ENCODE peak calls at places on chromosomes 3 and 15, in five cellular contexts. C, N, Q, F and G are unnamed samples.

GRCh38 chr3:1294566-1294965 is 201.7 kb downstream of the CNTN6 start:
- DNase-seq in C (no peak), N (no peak), Q (no peak), F (no peak), G (no peak)

GRCh38 chr3:164479406-164479805 is 598.9 kb downstream of the SI start:
- DNase-seq in C (no peak), N (no peak), Q (no peak), F (no peak), G (no peak)

GRCh38 chr3:37400355-37400754 is 226.0 kb upstream of the LRRFIP2 start:
- DNase-seq in C (no peak), N (no peak), Q (no peak), F (no peak), G (no peak)

GRCh38 chr3:51968175-51968681 is 974 bp upstream of the PCBP4 start:
- DNase-seq in C (no peak), N (peak), Q (peak), F (no peak), G (peak)

GRCh38 chr15:67396109-67396508 is 124.8 kb upstream of the C15orf61 start:
- DNase-seq in C (no peak), N (no peak), Q (no peak), F (peak), G (no peak)

GRCh38 chr3:134311265-134311664 is 60.6 kb upstream of the RYK start:
- DNase-seq in C (peak), N (no peak), Q (no peak), F (no peak), G (peak)

GRCh38 chr3:7962244-7962643 is 539.4 kb upstream of the LMCD1 start:
- DNase-seq in C (no peak), N (no peak), Q (no peak), F (no peak), G (no peak)

GRCh38 chr3:42780892-42781700 is 8.0 kb upstream of the CCDC13 start:
- DNase-seq in C (peak), N (no peak), Q (peak), F (peak), G (peak)

GRCh38 chr3:39249453-39250115 is 30.3 kb downstream of the CX3CR1 start:
- DNase-seq in C (peak), N (no peak), Q (no peak), F (no peak), G (peak)

GRCh38 chr3:72398781-72399180 is 449.5 kb downstream of the SHQ1 start:
- DNase-seq in C (no peak), N (no peak), Q (no peak), F (no peak), G (no peak)

GRCh38 chr15:76993114-76993715 is 1.7 kb upstream of the PSTPIP1 start:
- DNase-seq in C (no peak), N (peak), Q (no peak), F (no peak), G (no peak)

GRCh38 chr15:49904296-49904695 is 214.7 kb downstream of the ATP8B4 start:
- DNase-seq in C (peak), N (no peak), Q (no peak), F (no peak), G (no peak)

GRCh38 chr15:56805466-56806146 is 72.3 kb upstream of the ZNF280D start:
- DNase-seq in C (peak), N (no peak), Q (peak), F (no peak), G (peak)

GRCh38 chr3:172678068-172678467 is 32.8 kb downstream of the NCEH1 start:
- DNase-seq in C (peak), N (no peak), Q (no peak), F (no peak), G (no peak)

GRCh38 chr15:58453931-58454793 is 22.4 kb downstream of the LIPC start:
- DNase-seq in C (no peak), N (no peak), Q (no peak), F (peak), G (no peak)

GRCh38 chr3:195224156-195224979 is 46.6 kb downstream of the XXYLT1 start:
- DNase-seq in C (no peak), N (no peak), Q (no peak), F (no peak), G (no peak)

GRCh38 chr3:126399756-126400155 is 5.0 kb downstream of the CFAP100 start:
- DNase-seq in C (no peak), N (no peak), Q (no peak), F (no peak), G (no peak)

GRCh38 chr3:82461049-82461889 is 699.8 kb upstream of the GBE1 start:
- DNase-seq in C (no peak), N (no peak), Q (no peak), F (no peak), G (no peak)

GRCh38 chr3:125684199-125684598 is 88.9 kb upstream of the OSBPL11 start:
- DNase-seq in C (no peak), N (peak), Q (peak), F (no peak), G (no peak)

GRCh38 chr15:42994546-42994945 is 74.0 kb upstream of the TTBK2 start:
- DNase-seq in C (peak), N (no peak), Q (no peak), F (no peak), G (peak)

GRCh38 chr3:152564454-152564853 is 270.5 kb upstream of the P2RY1 start:
- DNase-seq in C (no peak), N (no peak), Q (no peak), F (no peak), G (no peak)

GRCh38 chr3:193124861-193125260 is 116.2 kb upstream of the PLAAT1 start:
- DNase-seq in C (no peak), N (no peak), Q (no peak), F (no peak), G (no peak)

GRCh38 chr3:177287231-177287630 is 89.9 kb upstream of the TBL1XR1 start:
- DNase-seq in C (no peak), N (no peak), Q (no peak), F (no peak), G (no peak)

GRCh38 chr3:134242649-134243637 is 7.7 kb downstream of the RYK start:
- DNase-seq in C (peak), N (no peak), Q (no peak), F (no peak), G (peak)

GRCh38 chr3:98695816-98696215 is 67.3 kb upstream of the ST3GAL6 start:
- DNase-seq in C (peak), N (no peak), Q (no peak), F (no peak), G (no peak)

GRCh38 chr3:152352559-152352958 is 83.8 kb downstream of the MBNL1 start:
- DNase-seq in C (peak), N (no peak), Q (no peak), F (no peak), G (no peak)

GRCh38 chr3:15271785-15272381 is 60.5 kb downstream of the SH3BP5 start:
- DNase-seq in C (no peak), N (no peak), Q (no peak), F (no peak), G (no peak)

GRCh38 chr3:172039352-172040077 is at the start of gene FNDC3B:
- DNase-seq in C (peak), N (peak), Q (peak), F (peak), G (peak)

GRCh38 chr15:101407439-101407838 is 82.1 kb downstream of the PCSK6 start:
- DNase-seq in C (no peak), N (no peak), Q (no peak), F (no peak), G (no peak)

GRCh38 chr3:126646662-126647061 is 8.3 kb downstream of the TXNRD3 start:
- DNase-seq in C (no peak), N (no peak), Q (no peak), F (no peak), G (no peak)

GRCh38 chr15:59722032-59722431 is 32.9 kb upstream of the BNIP2 start:
- DNase-seq in C (no peak), N (no peak), Q (no peak), F (no peak), G (no peak)

GRCh38 chr15:52208306-52208946 is 17.2 kb upstream of the GNB5 start:
- DNase-seq in C (peak), N (peak), Q (peak), F (peak), G (peak)

GRCh38 chr3:195001961-195002861 is 268.7 kb downstream of the XXYLT1 start:
- DNase-seq in C (peak), N (peak), Q (peak), F (peak), G (peak)